ENCODE peak calls at places on chromosomes 6 and 20, in six cellular contexts. L is substantia nigra, C is PC-3, Z is psoas muscle, E is activated T-helper 1 cell treated with Interleukin-2 at 50 U/mL for 16 hours, R is NCI-H2081. A is an unnamed sample.

GRCh38 chr6:130503146-130503545 is 137.3 kb downstream of the TMEM200A start:
- DNase-seq in L (no peak), C (no peak), Z (no peak), E (no peak), R (no peak), A (no peak)

GRCh38 chr6:56540950-56541600 is 101.6 kb downstream of the DST start:
- DNase-seq in L (no peak), C (peak; percentile 32), Z (no peak), E (no peak), R (peak; percentile 45), A (no peak)

GRCh38 chr6:16430661-16431089 is 192.3 kb downstream of the GMPR start:
- DNase-seq in L (no peak), C (no peak), Z (no peak), E (no peak), R (no peak), A (no peak)

GRCh38 chr6:23419046-23419445 is 707.0 kb upstream of the NRSN1 start:
- DNase-seq in L (no peak), C (no peak), Z (no peak), E (no peak), R (no peak), A (no peak)

GRCh38 chr6:169312658-169313346 is 59.2 kb upstream of the THBS2 start:
- DNase-seq in L (no peak), C (no peak), Z (no peak), E (no peak), R (no peak), A (no peak)

GRCh38 chr20:46199198-46199597 is 81.1 kb downstream of the CD40 start:
- DNase-seq in L (no peak), C (no peak), Z (no peak), E (no peak), R (no peak), A (no peak)

GRCh38 chr6:170393807-170394399 is 87.3 kb downstream of the FAM120B start:
- DNase-seq in L (no peak), C (no peak), Z (no peak), E (no peak), R (no peak), A (no peak)

GRCh38 chr20:23925789-23926525 is 46.4 kb upstream of the CST5 start:
- DNase-seq in L (no peak), C (no peak), Z (no peak), E (no peak), R (no peak), A (no peak)

GRCh38 chr6:76438768-76439167 is 366.3 kb upstream of the IMPG1 start:
- DNase-seq in L (no peak), C (no peak), Z (no peak), E (no peak), R (no peak), A (no peak)

GRCh38 chr6:158655569-158656450 is 6.0 kb downstream of the SYTL3 start:
- DNase-seq in L (no peak), C (no peak), Z (no peak), E (no peak), R (no peak), A (peak; percentile 70)

GRCh38 chr20:57586370-57586793 is 25.5 kb downstream of the PCK1 start:
- DNase-seq in L (peak; percentile 31), C (no peak), Z (no peak), E (no peak), R (no peak), A (no peak)

GRCh38 chr6:32445321-32445854 is 5.7 kb downstream of the HLA-DRA start:
- DNase-seq in L (no peak), C (no peak), Z (no peak), E (no peak), R (no peak), A (no peak)

GRCh38 chr6:118544105-118544504 is 4.0 kb upstream of the PLN start:
- DNase-seq in L (no peak), C (no peak), Z (no peak), E (no peak), R (no peak), A (no peak)

GRCh38 chr6:158559338-158559894 is 475 bp upstream of the TMEM181 start:
- DNase-seq in L (no peak), C (no peak), Z (no peak), E (no peak), R (no peak), A (no peak)